ENCODE peak calls at places on chromosomes 2 and 18, in nine cellular contexts. N, A, M, X, W, B, S, U and G are unnamed samples.

GRCh38 chr2:18413794-18414396 is 146.6 kb downstream of the RDH14 start:
- DNase-seq in S (no peak), W (no peak), A (no peak), X (peak), B (peak), U (no peak), N (peak), M (peak), G (no peak)

GRCh38 chr2:239577306-239577705 is 176.5 kb upstream of the HDAC4 start:
- DNase-seq in A (no peak), N (no peak), W (no peak), X (no peak), U (no peak), S (no peak), M (no peak), B (no peak), G (no peak)

GRCh38 chr2:219688560-219689445 is 61.4 kb downstream of the SLC4A3 start:
- DNase-seq in N (peak), X (peak), W (no peak), M (peak), S (peak), A (no peak), B (no peak), U (no peak), G (no peak)

GRCh38 chr2:177010134-177010533 is 202.5 kb upstream of the HNRNPA3 start:
- DNase-seq in N (no peak), U (no peak), A (no peak), S (no peak), W (no peak), X (no peak), M (no peak), B (no peak), G (no peak)

GRCh38 chr2:55223958-55224760 is 7.9 kb downstream of the CLHC1 start:
- DNase-seq in M (no peak), W (no peak), U (no peak), N (no peak), B (no peak), S (no peak), X (no peak), A (no peak), G (no peak)

GRCh38 chr18:75211721-75212625 is 1.4 kb downstream of the TSHZ1 start:
- DNase-seq in B (no peak), S (no peak), N (no peak), X (no peak), A (peak), W (peak), M (peak), U (peak), G (no peak)

GRCh38 chr18:36493349-36494281 is 196.1 kb downstream of the FHOD3 start:
- DNase-seq in M (peak), U (peak), X (peak), S (no peak), N (peak), A (no peak), W (peak), B (no peak), G (no peak)

GRCh38 chr2:171411791-171412483 is 21.9 kb downstream of the METTL8 start:
- DNase-seq in X (peak), A (no peak), S (no peak), B (no peak), U (no peak), W (no peak), M (peak), N (peak), G (no peak)

GRCh38 chr2:100060875-100061274 is 81.5 kb downstream of the AFF3 start:
- DNase-seq in N (no peak), A (no peak), M (no peak), U (no peak), B (no peak), S (no peak), X (no peak), W (no peak), G (no peak)

GRCh38 chr2:216652566-216652965 is 19.3 kb downstream of the IGFBP2 start:
- DNase-seq in B (no peak), U (no peak), W (no peak), M (no peak), X (no peak), A (no peak), N (no peak), S (no peak), G (no peak)

DNA sequence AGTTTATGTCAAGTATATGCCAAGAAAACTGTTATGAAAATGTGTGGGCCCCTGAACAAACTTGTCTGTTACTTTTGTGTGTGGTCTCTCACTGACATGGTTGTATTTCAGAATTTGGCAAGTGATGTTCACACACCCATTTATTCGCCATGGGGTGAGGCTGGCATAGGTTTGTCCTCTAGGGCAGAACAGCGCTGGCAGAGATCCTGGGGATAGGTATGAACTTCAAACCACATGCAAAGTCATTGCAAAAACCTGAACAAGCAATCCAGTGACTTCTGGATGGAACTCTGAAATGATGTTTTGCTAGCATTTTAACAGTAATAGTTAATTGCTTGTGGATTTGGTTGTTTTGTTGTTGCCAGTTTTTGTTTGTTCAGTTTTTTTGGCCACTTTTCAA is 78.4 kb downstream of the MDH1 start:
- DNase-seq in B (no peak), S (no peak), A (no peak), U (no peak), W (no peak), N (no peak), X (peak), M (no peak), G (no peak)
- TF ChIP-seq CTCF in B (no peak), S (no peak), A (no peak), U (no peak), W (no peak), N (no peak), X (no peak), M (no peak), G (no peak)

DNA sequence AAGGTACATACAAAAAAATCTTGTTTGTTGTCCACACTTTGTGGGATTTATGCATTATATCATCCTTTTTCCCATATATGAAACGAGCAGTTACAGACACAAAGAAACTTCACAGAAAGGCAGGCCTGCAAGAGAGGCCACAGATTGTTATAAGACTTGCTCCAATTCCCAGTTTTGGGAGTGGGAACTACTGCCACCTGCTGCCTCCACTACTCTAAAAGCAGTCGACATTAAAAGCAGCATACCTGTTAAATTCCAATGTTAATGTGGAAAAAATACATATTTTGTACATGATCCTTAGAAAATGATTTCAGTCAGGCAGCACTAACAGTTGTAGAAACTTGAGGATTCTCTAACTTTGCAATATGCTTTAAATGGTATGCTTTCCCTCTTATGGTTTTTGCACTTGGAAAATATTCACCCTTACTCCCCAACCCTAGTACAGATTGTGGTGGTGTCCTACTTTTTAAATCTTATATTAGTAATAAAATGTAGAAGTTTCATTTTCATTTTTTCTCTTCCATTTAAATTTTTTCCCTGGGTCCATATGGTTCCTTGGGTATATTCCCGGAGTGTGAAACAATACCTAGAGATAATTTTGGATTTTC is 37.9 kb downstream of the SLC38A11 start:
- DNase-seq in X (peak), U (peak), N (peak), A (peak), M (peak), S (no peak), B (peak), W (peak), G (no peak)
- TF ChIP-seq CTCF in X (peak), U (peak), N (peak), A (peak), M (peak), S (peak), B (peak), W (peak), G (peak)

GRCh38 chr2:28751956-28752607 is 452 bp downstream of the PPP1CB start:
- DNase-seq in M (peak), B (no peak), N (no peak), X (no peak), A (no peak), U (no peak), S (no peak), W (peak), G (no peak)

GRCh38 chr2:28752608-28752984 is 966 bp downstream of the PPP1CB start:
- DNase-seq in S (no peak), B (no peak), W (no peak), A (no peak), X (no peak), M (peak), N (no peak), U (no peak), G (no peak)

GRCh38 chr2:28750316-28751101 is 1.1 kb upstream of the PPP1CB start:
- DNase-seq in X (peak), M (peak), B (no peak), S (no peak), W (no peak), A (peak), N (peak), U (peak), G (no peak)

GRCh38 chr2:28753043-28753683 is 1.5 kb downstream of the PPP1CB start:
- DNase-seq in M (peak), W (peak), A (peak), S (no peak), B (peak), U (peak), N (peak), X (peak), G (no peak)

DNA sequence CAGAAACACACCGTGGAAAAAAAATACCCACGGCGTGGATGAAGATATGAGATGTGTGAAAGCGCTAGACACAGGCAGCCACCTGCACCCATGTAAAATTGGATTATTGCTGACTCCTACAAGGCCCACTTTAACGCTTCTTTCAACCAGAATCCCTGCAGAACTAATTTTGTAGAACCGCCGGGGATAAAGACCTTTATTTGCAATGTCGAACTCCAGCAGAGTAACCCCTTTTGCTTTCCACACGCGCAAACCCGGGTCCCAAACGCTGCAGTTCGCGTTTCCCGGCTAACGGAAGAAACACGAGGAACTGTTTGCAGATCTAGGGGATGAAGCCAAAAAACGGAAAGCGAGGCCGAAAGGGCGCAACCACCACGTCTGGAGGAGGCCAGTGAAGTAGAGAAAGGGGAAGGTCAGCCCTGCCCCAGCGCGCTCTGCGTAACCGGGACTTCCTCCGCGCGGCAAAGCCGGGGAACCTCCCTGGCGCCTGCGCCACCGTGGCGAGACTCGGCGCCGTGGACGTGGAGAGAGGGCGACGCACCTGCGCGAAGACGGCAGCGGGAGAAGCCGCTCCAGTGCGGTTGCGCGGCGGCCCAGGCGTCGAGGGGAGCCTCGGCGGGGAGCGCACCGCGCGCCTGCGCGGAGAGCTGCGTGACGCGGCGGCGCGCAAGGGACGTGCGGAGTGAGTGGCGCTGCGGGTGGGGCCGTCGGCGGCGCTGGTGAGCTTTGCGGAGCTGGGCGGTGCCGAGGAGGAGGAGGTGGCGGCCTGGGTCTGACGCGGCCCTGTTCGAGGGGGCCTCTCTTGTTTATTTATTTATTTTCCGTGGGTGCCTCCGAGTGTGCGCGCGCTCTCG is at the start of gene PPP1CB:
- DNase-seq in N (peak), B (peak), M (peak), W (peak), X (peak), S (peak), A (peak), U (peak), G (peak)
- TF ChIP-seq CTCF in N (no peak), B (peak), M (no peak), W (peak), X (peak), S (peak), A (peak), U (peak), G (peak)

DNA sequence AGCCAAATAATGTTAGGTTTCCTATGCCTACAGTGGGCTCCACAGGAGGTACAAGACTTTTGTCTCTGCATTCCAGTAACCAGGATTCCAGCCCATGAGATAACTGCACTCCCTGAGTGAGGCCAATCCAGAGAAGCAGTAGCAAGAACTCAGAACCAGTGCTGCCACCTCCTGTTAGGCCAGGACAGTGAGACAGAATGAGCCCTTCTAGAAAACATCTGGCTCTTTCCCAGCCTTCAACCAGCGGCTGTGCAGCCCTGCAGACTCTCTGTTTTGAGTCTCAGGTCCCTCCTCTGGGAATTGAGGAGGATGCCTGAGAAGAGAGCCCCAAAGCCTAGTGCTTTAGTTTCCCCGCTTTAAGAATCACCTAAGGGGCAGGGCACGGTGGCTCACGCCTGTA is 44.2 kb downstream of the ARID5A start:
- DNase-seq in W (peak), B (peak), N (peak), A (no peak), S (no peak), U (no peak), X (no peak), M (no peak), G (no peak)
- TF ChIP-seq CTCF in W (peak), B (peak), N (peak), A (no peak), S (peak), U (no peak), X (peak), M (peak), G (peak)